ENCODE peak calls at places on chromosomes 6 and 20, in ten cellular contexts. Z is cardiac fibroblast; V is heart right ventricle; M is CD4-positive, alpha-beta T cell; K is MCF 10A; L is H9; D is AG10803; R is progenitor cell of endocrine pancreas; B is fibroblast of lung; H is GM12864. Q is an unnamed sample.

GRCh38 chr6:129189266-129189665 is 306.3 kb downstream of the LAMA2 start:
- DNase-seq in B (no peak), Z (no peak), R (no peak), H (no peak), M (no peak), K (no peak), L (no peak), V (no peak), D (no peak), Q (no peak)

GRCh38 chr6:162971346-162971745 is 243.6 kb downstream of the PACRG start:
- DNase-seq in B (no peak), R (no peak), K (no peak), Z (no peak), V (no peak), L (no peak), M (no peak), H (no peak), D (no peak), Q (no peak)

GRCh38 chr20:52748235-52748950 is 223.8 kb upstream of the TSHZ2 start:
- DNase-seq in D (peak; percentile 62), K (no peak), Z (no peak), L (no peak), H (no peak), V (no peak), R (no peak), B (no peak), M (no peak), Q (no peak)

GRCh38 chr6:24931296-24931695 is 4.5 kb downstream of the RIPOR2 start:
- DNase-seq in Z (no peak), V (no peak), H (no peak), D (peak; percentile 24), B (peak; percentile 66), R (no peak), K (no peak), L (no peak), M (no peak), Q (no peak)

GRCh38 chr20:62361799-62362589 is 5.1 kb downstream of the LAMA5 start:
- DNase-seq in B (no peak), M (no peak), D (no peak), Z (no peak), R (peak; percentile 69), H (no peak), L (peak; percentile 96), K (peak; percentile 64), V (peak; percentile 52), Q (no peak)

GRCh38 chr6:46453221-46453620 is 38.0 kb downstream of the RCAN2 start:
- DNase-seq in R (no peak), L (no peak), B (peak; percentile 72), D (peak; percentile 96), Z (peak; percentile 68), H (no peak), M (no peak), V (no peak), K (peak; percentile 42), Q (no peak)

GRCh38 chr6:100228437-100229424 is 234.7 kb upstream of the MCHR2 start:
- DNase-seq in D (peak; percentile 46), B (peak; percentile 75), H (peak; percentile 71), R (peak; percentile 48), Z (peak; percentile 70), K (peak; percentile 86), L (peak; percentile 93), M (no peak), V (peak; percentile 68), Q (peak; percentile 86)

GRCh38 chr6:5378331-5378730 is 117.0 kb downstream of the FARS2 start:
- DNase-seq in V (no peak), H (no peak), R (no peak), B (no peak), L (no peak), M (no peak), Z (no peak), K (no peak), D (no peak), Q (no peak)

GRCh38 chr6:134424795-134425163 is 106.9 kb upstream of the SGK1 start:
- DNase-seq in D (no peak), H (no peak), M (no peak), L (no peak), R (no peak), V (no peak), B (no peak), Z (no peak), K (no peak), Q (no peak)

GRCh38 chr20:34185766-34186620 is 55.2 kb upstream of the ASIP start:
- DNase-seq in D (peak; percentile 80), V (no peak), H (no peak), M (no peak), Z (no peak), B (no peak), L (no peak), K (no peak), R (no peak), Q (no peak)

GRCh38 chr20:13302647-13303425 is 81.8 kb downstream of the ISM1 start:
- DNase-seq in V (no peak), K (peak; percentile 61), D (peak; percentile 12), M (peak; percentile 32), L (peak; percentile 53), H (no peak), R (peak; percentile 19), Z (peak; percentile 20), B (no peak), Q (peak; percentile 61)

GRCh38 chr6:166611631-166612030 is 15.4 kb downstream of the RPS6KA2 start:
- DNase-seq in H (no peak), V (no peak), K (peak; percentile 30), M (no peak), R (no peak), Z (no peak), D (no peak), L (no peak), B (no peak), Q (no peak)

GRCh38 chr20:41540459-41540858 is 77.7 kb downstream of the CHD6 start:
- DNase-seq in K (no peak), R (no peak), L (no peak), V (no peak), H (no peak), B (no peak), Z (no peak), D (no peak), M (no peak), Q (no peak)

GRCh38 chr6:106886444-106886843 is 88.1 kb downstream of the CD24 start:
- DNase-seq in D (no peak), B (no peak), L (no peak), R (no peak), K (no peak), Z (no peak), M (no peak), H (no peak), V (no peak), Q (no peak)

GRCh38 chr6:154604120-154604519 is 93.6 kb upstream of the CNKSR3 start:
- DNase-seq in B (no peak), R (no peak), Z (no peak), K (no peak), V (no peak), D (no peak), H (no peak), M (no peak), L (peak; percentile 39), Q (peak; percentile 38)

GRCh38 chr6:78868124-78868523 is 773 bp downstream of the IRAK1BP1 start:
- DNase-seq in L (no peak), M (no peak), H (no peak), K (no peak), R (no peak), B (no peak), Z (peak; percentile 2), D (peak; percentile 1), V (no peak), Q (no peak)

GRCh38 chr6:11618533-11618932 is 81.0 kb downstream of the TMEM170B start:
- DNase-seq in M (no peak), Z (peak; percentile 48), V (no peak), D (no peak), L (no peak), H (no peak), B (peak; percentile 35), K (peak; percentile 48), R (no peak), Q (peak; percentile 24)

GRCh38 chr6:161152904-161153662 is 120.8 kb downstream of the AGPAT4 start:
- DNase-seq in B (no peak), H (no peak), K (peak; percentile 23), D (no peak), Z (no peak), M (no peak), V (no peak), R (no peak), L (no peak), Q (peak; percentile 64)

GRCh38 chr6:105835373-105835772 is 250.8 kb upstream of the PRDM1 start:
- DNase-seq in Z (peak; percentile 20), R (peak; percentile 22), D (peak; percentile 22), K (peak; percentile 56), B (peak; percentile 49), V (no peak), H (no peak), L (peak; percentile 76), M (no peak), Q (no peak)
- TF ChIP-seq CTCF in Z (no peak), R (peak; percentile 65), D (peak; percentile 33), K (peak; percentile 15), B (peak; percentile 45), V (peak; percentile 33), H (peak; percentile 61), L (peak; percentile 82), M (no peak), Q (peak; percentile 22)

GRCh38 chr6:131910219-131910589 is 41.0 kb downstream of the CCN2 start:
- DNase-seq in B (no peak), D (no peak), L (no peak), K (no peak), Z (no peak), M (no peak), V (no peak), H (no peak), R (no peak), Q (no peak)
- TF ChIP-seq CTCF in B (no peak), D (no peak), L (peak; percentile 11), K (no peak), Z (no peak), M (peak; percentile 53), V (no peak), H (no peak), R (no peak), Q (no peak)

GRCh38 chr6:110999634-111000270 is 17.9 kb downstream of the RPF2 start:
- DNase-seq in D (peak; percentile 33), L (no peak), Z (peak; percentile 61), H (no peak), R (no peak), V (no peak), B (peak; percentile 11), M (no peak), K (peak; percentile 35), Q (no peak)
- TF ChIP-seq CTCF in D (peak; percentile 55), L (peak; percentile 59), Z (peak; percentile 32), H (peak; percentile 11), R (peak; percentile 63), V (peak; percentile 47), B (no peak), M (peak; percentile 50), K (peak; percentile 49), Q (peak; percentile 31)

DNA sequence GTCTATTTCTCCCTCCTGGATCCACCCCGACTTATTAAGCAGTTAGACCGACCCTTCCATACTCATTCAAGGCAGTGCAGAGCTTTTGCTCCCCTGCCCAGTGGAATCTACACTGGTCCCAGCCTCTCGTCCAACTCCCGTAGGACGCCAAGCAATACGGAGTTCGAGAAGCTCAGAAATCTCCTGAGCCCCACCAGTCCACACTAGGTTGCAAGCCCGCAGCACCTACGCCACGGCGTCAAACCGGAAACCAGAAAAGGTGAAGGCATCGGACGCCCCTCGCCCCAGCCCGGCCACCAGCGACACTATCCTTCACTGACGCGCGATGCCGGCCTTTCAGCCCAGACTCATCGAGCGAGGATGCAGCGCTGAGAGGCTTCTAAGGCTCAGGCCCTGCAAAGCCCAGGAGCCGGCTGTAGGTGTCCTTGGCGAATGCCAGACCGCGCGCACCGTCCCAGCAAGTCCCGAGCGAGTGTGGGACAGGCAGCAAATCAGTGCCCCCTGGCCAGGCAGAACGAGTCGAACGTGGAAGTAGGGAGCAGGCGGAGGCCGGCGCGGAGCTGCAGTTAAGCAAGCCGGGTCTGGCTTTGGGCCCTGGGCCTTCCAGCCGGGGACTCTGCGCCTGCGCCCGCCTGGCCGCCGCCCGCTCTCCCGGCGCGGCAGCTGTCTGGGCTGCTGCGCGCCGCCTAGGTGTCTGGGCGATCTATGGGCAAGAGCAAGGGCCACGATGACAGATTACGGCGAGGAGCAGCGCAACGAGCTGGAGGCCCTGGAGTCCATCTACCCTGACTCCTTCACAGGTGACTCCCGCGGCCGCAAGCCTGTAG is at the start of gene RWDD1:
- DNase-seq in V (peak; percentile 99), D (peak; percentile 100), L (peak; percentile 100), Z (peak; percentile 100), K (peak; percentile 98), B (peak; percentile 100), H (peak; percentile 98), M (peak; percentile 96), R (peak; percentile 98), Q (peak; percentile 96)
- TF ChIP-seq CTCF in V (peak; percentile 13), D (no peak), L (peak; percentile 17), Z (no peak), K (no peak), B (no peak), H (no peak), M (no peak), R (no peak), Q (peak; percentile 9)

Q was measured in GM13977.